ENCODE peak calls at places on chromosome 1, in ten cellular contexts. One of them, this sample, is unnamed.

GRCh38 chr1:204874274-204874673 is 3.6 kb downstream of the NFASC start:
- DNase-seq in PC-3: no peak
- DNase-seq in H7: no peak
- DNase-seq in breast epithelium: no peak
- DNase-seq in tibial artery: no peak
- DNase-seq in foreskin fibroblast: no peak
- DNase-seq in uterus: no peak
- DNase-seq in GM12864: no peak
- DNase-seq in CD8-positive, alpha-beta memory T cell: no peak
- DNase-seq in RWPE2: no peak
- DNase-seq in this sample: no peak

GRCh38 chr1:236808564-236809130 is 13.6 kb downstream of the MTR start:
- DNase-seq in PC-3: no peak
- DNase-seq in H7: no peak
- DNase-seq in breast epithelium: no peak
- DNase-seq in tibial artery: no peak
- DNase-seq in foreskin fibroblast: peak
- DNase-seq in uterus: no peak
- DNase-seq in GM12864: no peak
- DNase-seq in CD8-positive, alpha-beta memory T cell: no peak
- DNase-seq in RWPE2: no peak
- DNase-seq in this sample: no peak

GRCh38 chr1:174965006-174965971 is 34.5 kb upstream of the CACYBP start:
- DNase-seq in PC-3: no peak
- DNase-seq in H7: no peak
- DNase-seq in breast epithelium: no peak
- DNase-seq in tibial artery: no peak
- DNase-seq in foreskin fibroblast: no peak
- DNase-seq in uterus: no peak
- DNase-seq in GM12864: no peak
- DNase-seq in CD8-positive, alpha-beta memory T cell: peak
- DNase-seq in RWPE2: no peak
- DNase-seq in this sample: no peak

GRCh38 chr1:114585221-114585620 is 3.8 kb upstream of the BCAS2 start:
- DNase-seq in PC-3: no peak
- DNase-seq in H7: no peak
- DNase-seq in breast epithelium: no peak
- DNase-seq in tibial artery: no peak
- DNase-seq in foreskin fibroblast: peak
- DNase-seq in uterus: no peak
- DNase-seq in GM12864: no peak
- DNase-seq in CD8-positive, alpha-beta memory T cell: no peak
- DNase-seq in RWPE2: no peak
- DNase-seq in this sample: no peak

GRCh38 chr1:231070758-231071443 is 30.8 kb upstream of the FAM89A start:
- DNase-seq in PC-3: no peak
- DNase-seq in H7: no peak
- DNase-seq in breast epithelium: no peak
- DNase-seq in tibial artery: no peak
- DNase-seq in foreskin fibroblast: no peak
- DNase-seq in uterus: no peak
- DNase-seq in GM12864: no peak
- DNase-seq in CD8-positive, alpha-beta memory T cell: no peak
- DNase-seq in RWPE2: no peak
- DNase-seq in this sample: no peak

GRCh38 chr1:171188388-171189266 is 3.5 kb downstream of the FMO2 start:
- DNase-seq in PC-3: peak
- DNase-seq in H7: peak
- DNase-seq in breast epithelium: peak
- DNase-seq in tibial artery: no peak
- DNase-seq in foreskin fibroblast: peak
- DNase-seq in uterus: peak
- DNase-seq in GM12864: peak
- DNase-seq in CD8-positive, alpha-beta memory T cell: peak
- DNase-seq in RWPE2: no peak
- DNase-seq in this sample: no peak

GRCh38 chr1:200917291-200917817 is 22.7 kb downstream of the INAVA start:
- DNase-seq in PC-3: peak
- DNase-seq in H7: peak
- DNase-seq in breast epithelium: no peak
- DNase-seq in tibial artery: peak
- DNase-seq in foreskin fibroblast: no peak
- DNase-seq in uterus: no peak
- DNase-seq in GM12864: no peak
- DNase-seq in CD8-positive, alpha-beta memory T cell: no peak
- DNase-seq in RWPE2: no peak
- DNase-seq in this sample: no peak

GRCh38 chr1:75492011-75492410 is 118.9 kb downstream of the SLC44A5 start:
- DNase-seq in PC-3: no peak
- DNase-seq in H7: no peak
- DNase-seq in breast epithelium: no peak
- DNase-seq in tibial artery: no peak
- DNase-seq in foreskin fibroblast: no peak
- DNase-seq in uterus: no peak
- DNase-seq in GM12864: no peak
- DNase-seq in CD8-positive, alpha-beta memory T cell: no peak
- DNase-seq in RWPE2: no peak
- DNase-seq in this sample: no peak

GRCh38 chr1:228446849-228447248 is 30.2 kb upstream of the TRIM17 start:
- DNase-seq in PC-3: no peak
- DNase-seq in H7: peak
- DNase-seq in breast epithelium: no peak
- DNase-seq in tibial artery: no peak
- DNase-seq in foreskin fibroblast: no peak
- DNase-seq in uterus: no peak
- DNase-seq in GM12864: no peak
- DNase-seq in CD8-positive, alpha-beta memory T cell: no peak
- DNase-seq in RWPE2: no peak
- DNase-seq in this sample: no peak

GRCh38 chr1:228443395-228443794 is 26.7 kb upstream of the TRIM17 start:
- DNase-seq in PC-3: no peak
- DNase-seq in H7: no peak
- DNase-seq in breast epithelium: no peak
- DNase-seq in tibial artery: no peak
- DNase-seq in foreskin fibroblast: no peak
- DNase-seq in uterus: no peak
- DNase-seq in GM12864: no peak
- DNase-seq in CD8-positive, alpha-beta memory T cell: no peak
- DNase-seq in RWPE2: no peak
- DNase-seq in this sample: no peak

GRCh38 chr1:228445524-228445866 is 28.8 kb upstream of the TRIM17 start:
- DNase-seq in PC-3: no peak
- DNase-seq in H7: no peak
- DNase-seq in breast epithelium: no peak
- DNase-seq in tibial artery: no peak
- DNase-seq in foreskin fibroblast: no peak
- DNase-seq in uterus: no peak
- DNase-seq in GM12864: no peak
- DNase-seq in CD8-positive, alpha-beta memory T cell: no peak
- DNase-seq in RWPE2: no peak
- DNase-seq in this sample: no peak

GRCh38 chr1:228448372-228448771 is 31.7 kb upstream of the TRIM17 start:
- DNase-seq in PC-3: no peak
- DNase-seq in H7: no peak
- DNase-seq in breast epithelium: no peak
- DNase-seq in tibial artery: no peak
- DNase-seq in foreskin fibroblast: no peak
- DNase-seq in uterus: no peak
- DNase-seq in GM12864: no peak
- DNase-seq in CD8-positive, alpha-beta memory T cell: no peak
- DNase-seq in RWPE2: no peak
- DNase-seq in this sample: no peak

DNA sequence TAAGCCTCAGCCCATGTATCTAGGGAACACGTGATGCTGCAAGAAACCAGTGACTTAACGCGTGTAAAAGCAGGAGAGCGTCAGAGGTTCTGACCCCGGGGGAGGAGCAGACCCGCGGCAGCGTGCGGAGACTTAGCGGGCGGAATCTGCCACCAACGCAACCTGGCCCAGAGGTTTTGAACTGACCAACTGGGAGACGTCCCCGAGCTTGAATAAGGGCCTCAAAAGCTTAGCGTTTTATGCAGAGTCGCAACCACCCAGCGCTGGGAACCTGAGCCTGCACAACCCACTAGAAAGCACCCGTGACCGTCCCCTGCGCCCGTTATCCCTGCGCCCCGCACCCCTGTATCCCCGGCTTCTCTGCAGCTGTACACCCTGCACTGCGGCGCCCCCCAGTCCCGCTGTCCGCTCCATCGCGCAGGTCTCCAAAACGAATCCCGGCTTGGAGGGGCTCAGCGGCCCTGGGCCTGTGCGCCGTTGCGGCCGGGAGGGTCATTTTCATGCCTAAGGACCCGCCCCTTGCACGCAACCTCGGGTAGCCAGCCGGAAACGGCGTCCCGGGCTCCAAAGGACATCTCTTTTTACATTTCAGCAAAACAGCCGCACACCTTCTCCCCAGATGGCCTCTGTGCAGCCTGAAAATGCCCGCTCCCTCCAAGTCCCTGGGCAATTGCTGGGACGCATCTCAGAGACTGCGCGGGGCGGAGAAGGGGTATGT is 29.4 kb upstream of the TRIM17 start:
- DNase-seq in PC-3: no peak
- DNase-seq in H7: peak
- DNase-seq in breast epithelium: no peak
- DNase-seq in tibial artery: no peak
- DNase-seq in foreskin fibroblast: peak
- DNase-seq in uterus: no peak
- DNase-seq in GM12864: no peak
- DNase-seq in CD8-positive, alpha-beta memory T cell: peak
- DNase-seq in RWPE2: no peak
- DNase-seq in this sample: no peak
- H3K4me3 ChIP-seq in PC-3: peak
- H3K4me3 ChIP-seq in H7: peak
- H3K4me3 ChIP-seq in breast epithelium: peak
- H3K4me3 ChIP-seq in tibial artery: no peak
- H3K4me3 ChIP-seq in foreskin fibroblast: peak
- H3K4me3 ChIP-seq in uterus: peak
- H3K4me3 ChIP-seq in GM12864: peak
- H3K4me3 ChIP-seq in CD8-positive, alpha-beta memory T cell: peak
- H3K4me3 ChIP-seq in RWPE2: no peak
- H3K4me3 ChIP-seq in this sample: peak

GRCh38 chr1:84606977-84607376 is 32.7 kb upstream of the CTBS start:
- DNase-seq in PC-3: no peak
- DNase-seq in H7: no peak
- DNase-seq in breast epithelium: no peak
- DNase-seq in tibial artery: no peak
- DNase-seq in foreskin fibroblast: no peak
- DNase-seq in uterus: no peak
- DNase-seq in GM12864: no peak
- DNase-seq in CD8-positive, alpha-beta memory T cell: no peak
- DNase-seq in RWPE2: no peak
- DNase-seq in this sample: no peak

GRCh38 chr1:84600796-84601195 is 26.6 kb upstream of the CTBS start:
- DNase-seq in PC-3: no peak
- DNase-seq in H7: no peak
- DNase-seq in breast epithelium: no peak
- DNase-seq in tibial artery: no peak
- DNase-seq in foreskin fibroblast: no peak
- DNase-seq in uterus: no peak
- DNase-seq in GM12864: no peak
- DNase-seq in CD8-positive, alpha-beta memory T cell: no peak
- DNase-seq in RWPE2: no peak
- DNase-seq in this sample: no peak

GRCh38 chr1:84605157-84605556 is 30.9 kb upstream of the CTBS start:
- DNase-seq in PC-3: no peak
- DNase-seq in H7: no peak
- DNase-seq in breast epithelium: no peak
- DNase-seq in tibial artery: no peak
- DNase-seq in foreskin fibroblast: no peak
- DNase-seq in uterus: no peak
- DNase-seq in GM12864: no peak
- DNase-seq in CD8-positive, alpha-beta memory T cell: no peak
- DNase-seq in RWPE2: no peak
- DNase-seq in this sample: no peak

GRCh38 chr1:84603941-84604830 is 29.9 kb upstream of the CTBS start:
- DNase-seq in PC-3: peak
- DNase-seq in H7: peak
- DNase-seq in breast epithelium: peak
- DNase-seq in tibial artery: peak
- DNase-seq in foreskin fibroblast: peak
- DNase-seq in uterus: peak
- DNase-seq in GM12864: no peak
- DNase-seq in CD8-positive, alpha-beta memory T cell: no peak
- DNase-seq in RWPE2: peak
- DNase-seq in this sample: peak

GRCh38 chr1:84603223-84603622 is 29.0 kb upstream of the CTBS start:
- DNase-seq in PC-3: peak
- DNase-seq in H7: no peak
- DNase-seq in breast epithelium: no peak
- DNase-seq in tibial artery: no peak
- DNase-seq in foreskin fibroblast: peak
- DNase-seq in uterus: no peak
- DNase-seq in GM12864: no peak
- DNase-seq in CD8-positive, alpha-beta memory T cell: no peak
- DNase-seq in RWPE2: no peak
- DNase-seq in this sample: no peak
- H3K4me3 ChIP-seq in PC-3: peak
- H3K4me3 ChIP-seq in H7: no peak
- H3K4me3 ChIP-seq in breast epithelium: no peak
- H3K4me3 ChIP-seq in tibial artery: peak
- H3K4me3 ChIP-seq in foreskin fibroblast: peak
- H3K4me3 ChIP-seq in uterus: no peak
- H3K4me3 ChIP-seq in GM12864: no peak
- H3K4me3 ChIP-seq in CD8-positive, alpha-beta memory T cell: no peak
- H3K4me3 ChIP-seq in RWPE2: no peak
- H3K4me3 ChIP-seq in this sample: peak

GRCh38 chr1:29774355-29774754 is 538.0 kb downstream of the PTPRU start:
- DNase-seq in PC-3: no peak
- DNase-seq in H7: no peak
- DNase-seq in breast epithelium: no peak
- DNase-seq in tibial artery: no peak
- DNase-seq in foreskin fibroblast: no peak
- DNase-seq in uterus: no peak
- DNase-seq in GM12864: no peak
- DNase-seq in CD8-positive, alpha-beta memory T cell: no peak
- DNase-seq in RWPE2: no peak
- DNase-seq in this sample: no peak

GRCh38 chr1:29782846-29783500 is 546.7 kb downstream of the PTPRU start:
- DNase-seq in PC-3: no peak
- DNase-seq in H7: no peak
- DNase-seq in breast epithelium: no peak
- DNase-seq in tibial artery: no peak
- DNase-seq in foreskin fibroblast: no peak
- DNase-seq in uterus: no peak
- DNase-seq in GM12864: no peak
- DNase-seq in CD8-positive, alpha-beta memory T cell: no peak
- DNase-seq in RWPE2: no peak
- DNase-seq in this sample: peak

GRCh38 chr1:29779146-29779545 is 542.8 kb downstream of the PTPRU start:
- DNase-seq in PC-3: no peak
- DNase-seq in H7: no peak
- DNase-seq in breast epithelium: no peak
- DNase-seq in tibial artery: no peak
- DNase-seq in foreskin fibroblast: no peak
- DNase-seq in uterus: no peak
- DNase-seq in GM12864: no peak
- DNase-seq in CD8-positive, alpha-beta memory T cell: no peak
- DNase-seq in RWPE2: no peak
- DNase-seq in this sample: no peak

GRCh38 chr1:29772584-29772983 is 536.3 kb downstream of the PTPRU start:
- DNase-seq in PC-3: no peak
- DNase-seq in H7: no peak
- DNase-seq in breast epithelium: no peak
- DNase-seq in tibial artery: no peak
- DNase-seq in foreskin fibroblast: no peak
- DNase-seq in uterus: no peak
- DNase-seq in GM12864: no peak
- DNase-seq in CD8-positive, alpha-beta memory T cell: no peak
- DNase-seq in RWPE2: no peak
- DNase-seq in this sample: no peak

DNA sequence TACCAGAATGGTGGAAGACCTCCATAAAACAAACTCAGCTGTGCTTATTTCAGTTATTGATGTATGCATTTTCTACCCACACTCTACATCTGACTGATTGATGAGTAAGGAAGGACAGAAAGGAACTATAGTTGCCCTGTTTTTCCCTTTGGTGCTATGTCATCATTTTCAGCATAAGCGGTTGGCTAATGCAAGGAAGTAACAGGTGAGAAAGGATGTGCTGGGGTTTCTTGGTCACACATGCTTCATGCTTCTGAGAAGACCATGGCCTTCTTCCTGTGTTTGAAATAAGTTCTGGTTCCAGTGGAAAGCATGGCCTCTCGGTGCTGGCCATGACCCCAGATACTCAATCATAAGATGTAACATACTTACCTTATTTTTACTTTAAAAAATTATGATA is 541.2 kb downstream of the PTPRU start:
- DNase-seq in PC-3: no peak
- DNase-seq in H7: no peak
- DNase-seq in breast epithelium: no peak
- DNase-seq in tibial artery: no peak
- DNase-seq in foreskin fibroblast: no peak
- DNase-seq in uterus: no peak
- DNase-seq in GM12864: no peak
- DNase-seq in CD8-positive, alpha-beta memory T cell: no peak
- DNase-seq in RWPE2: no peak
- DNase-seq in this sample: no peak
- H3K4me3 ChIP-seq in PC-3: no peak
- H3K4me3 ChIP-seq in H7: no peak
- H3K4me3 ChIP-seq in breast epithelium: no peak
- H3K4me3 ChIP-seq in tibial artery: no peak
- H3K4me3 ChIP-seq in foreskin fibroblast: no peak
- H3K4me3 ChIP-seq in uterus: no peak
- H3K4me3 ChIP-seq in GM12864: no peak
- H3K4me3 ChIP-seq in CD8-positive, alpha-beta memory T cell: no peak
- H3K4me3 ChIP-seq in RWPE2: no peak
- H3K4me3 ChIP-seq in this sample: no peak

GRCh38 chr1:87334351-87335174 is 5.9 kb downstream of the LMO4 start:
- DNase-seq in PC-3: peak
- DNase-seq in H7: peak
- DNase-seq in breast epithelium: no peak
- DNase-seq in tibial artery: no peak
- DNase-seq in foreskin fibroblast: peak
- DNase-seq in uterus: no peak
- DNase-seq in GM12864: no peak
- DNase-seq in CD8-positive, alpha-beta memory T cell: no peak
- DNase-seq in RWPE2: no peak
- DNase-seq in this sample: no peak

GRCh38 chr1:87333692-87334347 is 5.1 kb downstream of the LMO4 start:
- DNase-seq in PC-3: no peak
- DNase-seq in H7: no peak
- DNase-seq in breast epithelium: no peak
- DNase-seq in tibial artery: no peak
- DNase-seq in foreskin fibroblast: no peak
- DNase-seq in uterus: no peak
- DNase-seq in GM12864: no peak
- DNase-seq in CD8-positive, alpha-beta memory T cell: no peak
- DNase-seq in RWPE2: no peak
- DNase-seq in this sample: no peak

GRCh38 chr1:87337606-87338005 is 8.9 kb downstream of the LMO4 start:
- DNase-seq in PC-3: no peak
- DNase-seq in H7: no peak
- DNase-seq in breast epithelium: no peak
- DNase-seq in tibial artery: no peak
- DNase-seq in foreskin fibroblast: no peak
- DNase-seq in uterus: no peak
- DNase-seq in GM12864: no peak
- DNase-seq in CD8-positive, alpha-beta memory T cell: no peak
- DNase-seq in RWPE2: no peak
- DNase-seq in this sample: no peak

GRCh38 chr1:87335175-87335992 is 6.7 kb downstream of the LMO4 start:
- DNase-seq in PC-3: peak
- DNase-seq in H7: peak
- DNase-seq in breast epithelium: peak
- DNase-seq in tibial artery: peak
- DNase-seq in foreskin fibroblast: no peak
- DNase-seq in uterus: peak
- DNase-seq in GM12864: no peak
- DNase-seq in CD8-positive, alpha-beta memory T cell: peak
- DNase-seq in RWPE2: peak
- DNase-seq in this sample: peak

GRCh38 chr1:87336623-87337067 is 8.0 kb downstream of the LMO4 start:
- DNase-seq in PC-3: no peak
- DNase-seq in H7: no peak
- DNase-seq in breast epithelium: no peak
- DNase-seq in tibial artery: no peak
- DNase-seq in foreskin fibroblast: no peak
- DNase-seq in uterus: no peak
- DNase-seq in GM12864: no peak
- DNase-seq in CD8-positive, alpha-beta memory T cell: no peak
- DNase-seq in RWPE2: no peak
- DNase-seq in this sample: no peak
- H3K4me3 ChIP-seq in PC-3: no peak
- H3K4me3 ChIP-seq in H7: no peak
- H3K4me3 ChIP-seq in breast epithelium: no peak
- H3K4me3 ChIP-seq in tibial artery: peak
- H3K4me3 ChIP-seq in foreskin fibroblast: peak
- H3K4me3 ChIP-seq in uterus: no peak
- H3K4me3 ChIP-seq in GM12864: no peak
- H3K4me3 ChIP-seq in CD8-positive, alpha-beta memory T cell: no peak
- H3K4me3 ChIP-seq in RWPE2: no peak
- H3K4me3 ChIP-seq in this sample: peak

This sample was measured in coronary artery.